ENCODE peak calls at places on chromosomes 12 and 14, in nine cellular contexts. M is NCI-H2081; H is NCI-H748 treated with DMSO at 0.1 percent for 48 hours; C is HS-5; J is activated CD4-positive, alpha-beta T cell treated with anti-CD3 and anti-CD28 coated beads for 48 hours; F is ELR; Y is NAMALWA; P is stimulated activated naive CD8-positive, alpha-beta T cell treated with anti-CD3 and anti-CD28 coated beads, Interleukin-15, amount 100 ng/mL, for 72 hours; B is heart left ventricle. Q is an unnamed sample.

GRCh38 chr12:94059394-94060368 is 88.7 kb upstream of the PLXNC1 start:
- DNase-seq in M (no peak), H (no peak), C (no peak), J (no peak), F (no peak), Y (no peak), P (no peak), B (no peak), Q (no peak)

GRCh38 chr12:63040526-63041220 is 105.7 kb upstream of the PPM1H start:
- DNase-seq in M (no peak), H (no peak), C (no peak), J (no peak), F (no peak), Y (no peak), P (no peak), B (no peak), Q (no peak)

GRCh38 chr14:32190713-32191112 is 11.1 kb upstream of the RNU6-7 start:
- DNase-seq in M (no peak), H (no peak), C (no peak), J (no peak), F (no peak), Y (no peak), P (no peak), B (no peak), Q (no peak)

GRCh38 chr12:63911336-63911735 is 66.8 kb downstream of the SRGAP1 start:
- DNase-seq in M (no peak), H (no peak), C (no peak), J (no peak), F (no peak), Y (no peak), P (no peak), B (no peak), Q (no peak)

GRCh38 chr14:90274808-90275454 is 18.6 kb downstream of the PSMC1 start:
- DNase-seq in M (no peak), H (no peak), C (no peak), J (peak; percentile 58), F (peak; percentile 84), Y (no peak), P (no peak), B (peak; percentile 56), Q (no peak)

GRCh38 chr12:12718382-12718761 is 1.2 kb downstream of the CDKN1B start:
- DNase-seq in M (no peak), H (no peak), C (no peak), J (no peak), F (peak; percentile 35), Y (no peak), P (no peak), B (no peak), Q (no peak)

GRCh38 chr12:105083551-105084105 is 630 bp downstream of the ALDH1L2 start:
- DNase-seq in M (no peak), H (no peak), C (peak; percentile 34), J (peak; percentile 36), F (peak; percentile 86), Y (no peak), P (peak; percentile 9), B (peak; percentile 68), Q (peak; percentile 58)

GRCh38 chr12:20154060-20154459 is 214.3 kb upstream of the PDE3A start:
- DNase-seq in M (no peak), H (no peak), C (no peak), J (no peak), F (no peak), Y (no peak), P (no peak), B (no peak), Q (no peak)

GRCh38 chr12:49903700-49904423 is at the start of gene FAIM2:
- DNase-seq in M (no peak), H (peak; percentile 51), C (no peak), J (peak; percentile 54), F (peak; percentile 50), Y (no peak), P (peak; percentile 40), B (peak; percentile 62), Q (peak; percentile 72)